ENCODE peak calls at places on chromosomes 1 and 21, in ten cellular contexts. S is AG04450, L is Panc1, Y is neural progenitor cell, A is tibial artery, F is fibroblast of lung, E is IMR-90, X is GM12878, O is breast epithelium, U is heart left ventricle. T is an unnamed sample.

GRCh38 chr1:208111646-208112200 is 132.5 kb downstream of the PLXNA2 start:
- DNase-seq in U (no peak), F (no peak), L (no peak), E (no peak), Y (no peak), X (no peak), S (no peak), A (no peak), O (no peak), T (no peak)

GRCh38 chr1:202047977-202048376 is 37.6 kb downstream of the ELF3 start:
- DNase-seq in E (no peak), U (no peak), F (no peak), O (no peak), L (no peak), Y (no peak), S (no peak), X (no peak), A (no peak), T (no peak)

GRCh38 chr1:208835082-208835467 is 590.9 kb upstream of the PLXNA2 start:
- DNase-seq in L (no peak), S (no peak), Y (peak; percentile 59), F (no peak), U (no peak), X (no peak), E (no peak), O (no peak), A (no peak), T (no peak)

GRCh38 chr1:12276225-12276624 is 46.4 kb downstream of the VPS13D start:
- DNase-seq in O (no peak), U (no peak), F (peak; percentile 19), S (no peak), L (no peak), E (peak; percentile 51), X (no peak), A (no peak), Y (peak; percentile 73), T (no peak)

GRCh38 chr1:182604128-182604834 is at the start of gene RGS16:
- DNase-seq in S (peak; percentile 21), O (peak; percentile 90), X (peak; percentile 61), Y (peak; percentile 92), F (peak; percentile 78), A (peak; percentile 97), U (peak; percentile 96), L (no peak), E (peak; percentile 62), T (peak; percentile 62)

GRCh38 chr1:179867493-179868330 is 9.9 kb downstream of the TOR1AIP2 start:
- DNase-seq in E (peak; percentile 50), L (no peak), X (no peak), S (no peak), F (peak; percentile 32), U (no peak), Y (peak; percentile 74), A (no peak), O (no peak), T (no peak)

GRCh38 chr1:111199881-111200801 is at the start of gene DENND2D:
- DNase-seq in E (no peak), U (peak; percentile 44), L (no peak), Y (no peak), X (peak; percentile 92), F (no peak), O (peak; percentile 72), S (no peak), A (peak; percentile 74), T (no peak)

GRCh38 chr1:36493524-36493923 is 10.8 kb upstream of the CSF3R start:
- DNase-seq in S (no peak), E (no peak), L (no peak), O (no peak), A (no peak), X (no peak), U (no peak), Y (no peak), F (no peak), T (no peak)

GRCh38 chr1:230270940-230271325 is 155.2 kb downstream of the PGBD5 start:
- DNase-seq in U (no peak), L (no peak), F (peak; percentile 7), O (peak; percentile 42), Y (no peak), S (no peak), X (no peak), A (peak; percentile 54), E (no peak), T (no peak)

GRCh38 chr1:111219466-111220286 is 7.8 kb upstream of the CHI3L2 start:
- DNase-seq in U (no peak), L (no peak), Y (peak; percentile 87), X (peak; percentile 99), S (no peak), E (no peak), O (no peak), F (no peak), A (no peak), T (no peak)

GRCh38 chr1:170765712-170766330 is 101.9 kb downstream of the PRRX1 start:
- DNase-seq in F (peak; percentile 38), U (no peak), X (no peak), E (peak; percentile 64), L (no peak), S (peak; percentile 8), Y (peak; percentile 13), O (no peak), A (no peak), T (peak; percentile 17)

GRCh38 chr1:95197616-95198252 is 36.3 kb upstream of the RWDD3 start:
- DNase-seq in U (no peak), E (peak; percentile 50), S (no peak), O (no peak), L (no peak), A (no peak), Y (peak; percentile 26), X (no peak), F (peak; percentile 85), T (peak; percentile 84)

GRCh38 chr1:241770115-241770514 is 77.9 kb upstream of the EXO1 start:
- DNase-seq in E (no peak), F (no peak), Y (no peak), S (no peak), O (no peak), U (no peak), X (no peak), A (no peak), L (no peak), T (no peak)

GRCh38 chr1:235858784-235859183 is 7.9 kb downstream of the LYST start:
- DNase-seq in X (no peak), A (no peak), O (no peak), E (no peak), Y (no peak), F (no peak), L (no peak), U (no peak), S (no peak), T (no peak)

GRCh38 chr1:12180315-12180714 is 13.5 kb downstream of the TNFRSF1B start:
- DNase-seq in S (no peak), U (peak; percentile 77), E (no peak), Y (no peak), O (no peak), A (peak; percentile 86), F (no peak), X (no peak), L (no peak), T (no peak)

GRCh38 chr1:109438798-109439297 is 12.6 kb upstream of the PSMA5 start:
- DNase-seq in S (peak; percentile 84), Y (no peak), L (peak; percentile 10), X (no peak), O (no peak), U (peak; percentile 31), A (no peak), F (peak; percentile 95), E (peak; percentile 99), T (peak; percentile 93)

GRCh38 chr21:37546299-37546908 is 179.8 kb downstream of the DYRK1A start:
- DNase-seq in O (no peak), A (no peak), E (no peak), U (peak; percentile 5), S (no peak), L (no peak), Y (no peak), F (no peak), X (no peak), T (no peak)
- TF ChIP-seq CTCF in O (no peak), A (no peak), E (no peak), U (no peak), S (no peak), L (peak; percentile 32), Y (no peak), F (no peak), X (no peak), T (no peak)

DNA sequence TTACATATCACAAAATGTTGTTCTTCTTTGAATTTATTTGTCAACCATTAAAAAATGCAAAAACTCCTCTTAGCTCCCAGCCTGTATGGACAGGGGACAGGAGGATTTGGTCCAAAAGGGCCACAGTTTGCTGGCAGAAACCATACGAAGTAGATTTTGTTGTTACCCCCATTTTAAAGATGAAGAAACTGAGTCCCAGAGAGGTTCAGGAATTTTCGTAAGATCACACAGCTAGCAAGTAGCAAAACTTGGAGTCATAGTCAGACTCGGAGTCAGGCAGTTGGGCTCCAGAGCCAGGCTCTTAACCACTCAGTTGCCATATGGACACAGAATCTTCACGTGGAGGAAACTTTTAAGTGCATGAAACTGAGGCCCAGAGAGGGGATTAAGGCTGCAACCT is 91.4 kb downstream of the TAS1R2 start:
- DNase-seq in Y (no peak), F (no peak), U (no peak), L (no peak), S (no peak), A (peak; percentile 32), O (no peak), X (no peak), E (no peak), T (no peak)
- H3K27me3 ChIP-seq in Y (peaks cover 53% of the 10 kb centered on the region), F (no peaks in the 10 kb centered on the region), U (peaks cover 20% of the 10 kb centered on the region), L (peaks cover 14% of the 10 kb centered on the region), S (peaks cover 8% of the 10 kb centered on the region), A (no peaks in the 10 kb centered on the region), O (no peaks in the 10 kb centered on the region), X (peaks cover 2% of the 10 kb centered on the region), E (peaks cover 8% of the 10 kb centered on the region), T (peaks cover 2% of the 10 kb centered on the region)

DNA sequence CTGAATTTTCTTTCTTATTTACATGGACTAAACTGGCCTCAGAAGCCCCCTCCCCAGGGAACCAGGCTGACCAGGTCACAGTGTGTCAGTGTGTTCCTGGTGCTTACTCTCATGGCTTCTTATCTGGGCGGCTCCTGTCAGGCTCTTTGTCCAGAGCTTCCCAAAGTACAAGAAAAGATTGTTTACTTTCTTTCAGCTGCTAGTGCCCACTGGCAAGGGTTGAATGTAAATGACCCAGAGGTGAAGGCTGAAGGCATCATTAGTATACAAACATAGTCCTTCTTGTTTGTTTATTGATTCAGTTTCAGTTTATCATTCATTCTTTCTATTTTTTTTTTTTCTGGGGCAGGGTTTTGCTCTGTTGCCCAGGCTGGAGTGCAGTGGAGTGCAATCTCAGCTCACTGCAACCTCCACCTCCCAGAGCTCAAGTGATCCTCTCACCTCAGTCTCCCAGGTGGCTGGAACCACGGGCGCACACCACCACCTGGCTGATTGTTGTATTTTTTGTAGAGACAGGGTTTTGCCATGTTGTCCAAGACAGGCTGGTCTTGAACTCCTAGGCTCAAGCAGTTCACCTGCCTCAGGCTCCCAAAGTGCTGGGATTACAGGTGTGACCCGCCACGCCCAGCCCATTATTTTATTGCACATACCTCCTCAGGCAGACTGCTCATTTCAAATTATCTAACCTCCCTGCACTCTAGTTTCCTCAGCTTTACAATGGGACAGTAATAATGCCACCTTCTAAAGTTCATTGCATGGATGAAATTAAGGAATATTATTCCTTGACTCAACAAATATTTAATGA is 9.8 kb upstream of the KDM4A start:
- DNase-seq in U (no peak), L (no peak), A (no peak), O (no peak), X (no peak), F (no peak), E (no peak), S (no peak), Y (no peak), T (no peak)
- TF ChIP-seq CTCF in U (no peak), L (no peak), A (no peak), O (no peak), X (no peak), F (no peak), E (no peak), S (no peak), Y (no peak), T (no peak)

GRCh38 chr1:173903827-173904226 is 13.3 kb downstream of the SERPINC1 start:
- DNase-seq in S (no peak), Y (no peak), O (no peak), F (no peak), A (no peak), E (no peak), L (no peak), X (no peak), U (no peak), T (no peak)
- H3K27me3 ChIP-seq in S (no peaks in the 10 kb centered on the region), Y (no peaks in the 10 kb centered on the region), O (no peaks in the 10 kb centered on the region), F (no peaks in the 10 kb centered on the region), A (no peaks in the 10 kb centered on the region), E (no peaks in the 10 kb centered on the region), L (no peaks in the 10 kb centered on the region), X (no peaks in the 10 kb centered on the region), U (no peaks in the 10 kb centered on the region), T (no peaks in the 10 kb centered on the region)